ENCODE peak calls at places on chromosome 16, in four cellular contexts. One of them, this sample, is unnamed.
A peak's percentile ranks its signal among the peaks of the same experiment; 100 is the strongest.

GRCh38 chr16:80664798-80665197 is 124.0 kb downstream of the DYNLRB2 start:
- DNase-seq in choroid plexus epithelial cell: no peak
- DNase-seq in NCI-H524 treated with DMSO at 0.1 percent for 48 hours: no peak
- DNase-seq in EH: no peak
- DNase-seq in this sample: no peak

GRCh38 chr16:73196670-73197069 is 148.7 kb upstream of the ZFHX3 start:
- DNase-seq in EH: peak; percentile 65
- DNase-seq in NCI-H524 treated with DMSO at 0.1 percent for 48 hours: peak; percentile 26
- DNase-seq in choroid plexus epithelial cell: peak; percentile 87
- DNase-seq in this sample: peak; percentile 39

GRCh38 chr16:56600398-56600999 is 7.9 kb upstream of the MT2A start:
- DNase-seq in choroid plexus epithelial cell: peak; percentile 79
- DNase-seq in NCI-H524 treated with DMSO at 0.1 percent for 48 hours: no peak
- DNase-seq in EH: peak; percentile 74
- DNase-seq in this sample: no peak

GRCh38 chr16:4713663-4714501 is 20.2 kb downstream of the ANKS3 start:
- DNase-seq in EH: no peak
- DNase-seq in choroid plexus epithelial cell: no peak
- DNase-seq in NCI-H524 treated with DMSO at 0.1 percent for 48 hours: no peak
- DNase-seq in this sample: no peak

GRCh38 chr16:80105160-80105559 is 435.6 kb upstream of the DYNLRB2 start:
- DNase-seq in NCI-H524 treated with DMSO at 0.1 percent for 48 hours: no peak
- DNase-seq in EH: peak; percentile 18
- DNase-seq in choroid plexus epithelial cell: no peak
- DNase-seq in this sample: no peak

GRCh38 chr16:79806757-79807156 is 206.2 kb upstream of the MAF start:
- DNase-seq in NCI-H524 treated with DMSO at 0.1 percent for 48 hours: no peak
- DNase-seq in EH: no peak
- DNase-seq in choroid plexus epithelial cell: no peak
- DNase-seq in this sample: no peak

GRCh38 chr16:85613609-85614337 is 651 bp downstream of the GSE1 start:
- DNase-seq in NCI-H524 treated with DMSO at 0.1 percent for 48 hours: no peak
- DNase-seq in EH: peak; percentile 46
- DNase-seq in choroid plexus epithelial cell: no peak
- DNase-seq in this sample: no peak

GRCh38 chr16:525520-526180 is 1.9 kb upstream of the CAPN15 start:
- DNase-seq in EH: peak; percentile 92
- DNase-seq in choroid plexus epithelial cell: peak; percentile 79
- DNase-seq in NCI-H524 treated with DMSO at 0.1 percent for 48 hours: no peak
- DNase-seq in this sample: no peak

GRCh38 chr16:23837553-23838308 is 1.9 kb downstream of the PRKCB start:
- DNase-seq in choroid plexus epithelial cell: no peak
- DNase-seq in EH: no peak
- DNase-seq in NCI-H524 treated with DMSO at 0.1 percent for 48 hours: no peak
- DNase-seq in this sample: no peak

GRCh38 chr16:26795184-26795583 is 271.5 kb upstream of the C16orf82 start:
- DNase-seq in choroid plexus epithelial cell: peak; percentile 4
- DNase-seq in EH: no peak
- DNase-seq in NCI-H524 treated with DMSO at 0.1 percent for 48 hours: no peak
- DNase-seq in this sample: no peak

GRCh38 chr16:822174-822908 is 21.8 kb upstream of the GNG13 start:
- DNase-seq in choroid plexus epithelial cell: no peak
- DNase-seq in EH: no peak
- DNase-seq in NCI-H524 treated with DMSO at 0.1 percent for 48 hours: no peak
- DNase-seq in this sample: no peak

GRCh38 chr16:81432899-81433560 is 11.6 kb upstream of the CMIP start:
- DNase-seq in EH: no peak
- DNase-seq in choroid plexus epithelial cell: no peak
- DNase-seq in NCI-H524 treated with DMSO at 0.1 percent for 48 hours: peak; percentile 95
- DNase-seq in this sample: no peak

GRCh38 chr16:84841787-84842300 is 22.1 kb downstream of the CRISPLD2 start:
- DNase-seq in EH: no peak
- DNase-seq in NCI-H524 treated with DMSO at 0.1 percent for 48 hours: no peak
- DNase-seq in choroid plexus epithelial cell: no peak
- DNase-seq in this sample: no peak

GRCh38 chr16:83769397-83770008 is 38.3 kb upstream of the HSBP1 start:
- DNase-seq in choroid plexus epithelial cell: no peak
- DNase-seq in EH: no peak
- DNase-seq in NCI-H524 treated with DMSO at 0.1 percent for 48 hours: no peak
- DNase-seq in this sample: no peak

GRCh38 chr16:70661918-70662641 is 15.7 kb downstream of the IL34 start:
- DNase-seq in choroid plexus epithelial cell: peak; percentile 48
- DNase-seq in EH: peak; percentile 32
- DNase-seq in NCI-H524 treated with DMSO at 0.1 percent for 48 hours: no peak
- DNase-seq in this sample: peak; percentile 15

GRCh38 chr16:22278841-22279240 is 18.4 kb upstream of the POLR3E start:
- DNase-seq in EH: no peak
- DNase-seq in NCI-H524 treated with DMSO at 0.1 percent for 48 hours: peak; percentile 90
- DNase-seq in choroid plexus epithelial cell: no peak
- DNase-seq in this sample: peak; percentile 91

GRCh38 chr16:5446623-5447240 is 349.1 kb upstream of the EEF2KMT start:
- DNase-seq in NCI-H524 treated with DMSO at 0.1 percent for 48 hours: no peak
- DNase-seq in choroid plexus epithelial cell: no peak
- DNase-seq in EH: no peak
- DNase-seq in this sample: no peak

GRCh38 chr16:1991135-1991551 is 1.4 kb downstream of the SYNGR3 start:
- DNase-seq in EH: no peak
- DNase-seq in NCI-H524 treated with DMSO at 0.1 percent for 48 hours: no peak
- DNase-seq in choroid plexus epithelial cell: no peak
- DNase-seq in this sample: no peak

GRCh38 chr16:23803591-23804123 is 32.1 kb upstream of the PRKCB start:
- DNase-seq in NCI-H524 treated with DMSO at 0.1 percent for 48 hours: no peak
- DNase-seq in EH: peak; percentile 41
- DNase-seq in choroid plexus epithelial cell: peak; percentile 43
- DNase-seq in this sample: no peak

GRCh38 chr16:5820472-5820871 is 722.9 kb upstream of the EEF2KMT start:
- DNase-seq in NCI-H524 treated with DMSO at 0.1 percent for 48 hours: no peak
- DNase-seq in choroid plexus epithelial cell: no peak
- DNase-seq in EH: no peak
- DNase-seq in this sample: no peak

GRCh38 chr16:66263973-66264310 is 102.5 kb upstream of the CDH5 start:
- DNase-seq in choroid plexus epithelial cell: no peak
- DNase-seq in NCI-H524 treated with DMSO at 0.1 percent for 48 hours: no peak
- DNase-seq in EH: no peak
- DNase-seq in this sample: no peak

GRCh38 chr16:15055141-15056053 is 477 bp downstream of the NTAN1 start:
- DNase-seq in NCI-H524 treated with DMSO at 0.1 percent for 48 hours: no peak
- DNase-seq in choroid plexus epithelial cell: peak; percentile 42
- DNase-seq in EH: peak; percentile 25
- DNase-seq in this sample: no peak

GRCh38 chr16:11585460-11586374 is 1.0 kb downstream of the LITAF start:
- DNase-seq in EH: peak; percentile 49
- DNase-seq in NCI-H524 treated with DMSO at 0.1 percent for 48 hours: no peak
- DNase-seq in choroid plexus epithelial cell: peak; percentile 16
- DNase-seq in this sample: no peak

GRCh38 chr16:87570938-87571867 is 31.1 kb upstream of the JPH3 start:
- DNase-seq in EH: peak; percentile 61
- DNase-seq in choroid plexus epithelial cell: peak; percentile 65
- DNase-seq in NCI-H524 treated with DMSO at 0.1 percent for 48 hours: no peak
- DNase-seq in this sample: no peak

GRCh38 chr16:55811811-55812210 is 21.1 kb downstream of the CES1 start:
- DNase-seq in choroid plexus epithelial cell: no peak
- DNase-seq in EH: no peak
- DNase-seq in NCI-H524 treated with DMSO at 0.1 percent for 48 hours: no peak
- DNase-seq in this sample: no peak

GRCh38 chr16:61836804-61837398 is 199.3 kb downstream of the CDH8 start:
- DNase-seq in NCI-H524 treated with DMSO at 0.1 percent for 48 hours: no peak
- DNase-seq in choroid plexus epithelial cell: no peak
- DNase-seq in EH: peak; percentile 25
- DNase-seq in this sample: no peak

GRCh38 chr16:4694664-4695451 is 1.5 kb downstream of the NUDT16L1 start:
- DNase-seq in EH: peak; percentile 23
- DNase-seq in choroid plexus epithelial cell: peak; percentile 8
- DNase-seq in NCI-H524 treated with DMSO at 0.1 percent for 48 hours: no peak
- DNase-seq in this sample: no peak

GRCh38 chr16:58381661-58382060 is 10.6 kb upstream of the GINS3 start:
- DNase-seq in NCI-H524 treated with DMSO at 0.1 percent for 48 hours: no peak
- DNase-seq in choroid plexus epithelial cell: no peak
- DNase-seq in EH: no peak
- DNase-seq in this sample: no peak

GRCh38 chr16:80174416-80174815 is 366.4 kb upstream of the DYNLRB2 start:
- DNase-seq in NCI-H524 treated with DMSO at 0.1 percent for 48 hours: no peak
- DNase-seq in EH: peak; percentile 94
- DNase-seq in choroid plexus epithelial cell: peak; percentile 87
- DNase-seq in this sample: no peak

GRCh38 chr16:28623172-28623711 is 13.4 kb upstream of the SULT1A1 start:
- DNase-seq in NCI-H524 treated with DMSO at 0.1 percent for 48 hours: no peak
- DNase-seq in choroid plexus epithelial cell: peak; percentile 14
- DNase-seq in EH: no peak
- DNase-seq in this sample: no peak

GRCh38 chr16:70649300-70649699 is 2.9 kb downstream of the IL34 start:
- DNase-seq in choroid plexus epithelial cell: no peak
- DNase-seq in EH: peak; percentile 60
- DNase-seq in NCI-H524 treated with DMSO at 0.1 percent for 48 hours: no peak
- DNase-seq in this sample: no peak

GRCh38 chr16:73268311-73268997 is 220.5 kb upstream of the ZFHX3 start:
- DNase-seq in choroid plexus epithelial cell: peak; percentile 9
- DNase-seq in EH: peak; percentile 48
- DNase-seq in NCI-H524 treated with DMSO at 0.1 percent for 48 hours: peak; percentile 18
- DNase-seq in this sample: peak; percentile 35

GRCh38 chr16:52597772-52598483 is 51.0 kb upstream of the TOX3 start:
- DNase-seq in EH: no peak
- DNase-seq in choroid plexus epithelial cell: no peak
- DNase-seq in NCI-H524 treated with DMSO at 0.1 percent for 48 hours: no peak
- DNase-seq in this sample: no peak

GRCh38 chr16:14199624-14200023 is 128.5 kb downstream of the MRTFB start:
- DNase-seq in NCI-H524 treated with DMSO at 0.1 percent for 48 hours: no peak
- DNase-seq in choroid plexus epithelial cell: peak; percentile 43
- DNase-seq in EH: peak; percentile 53
- DNase-seq in this sample: no peak

GRCh38 chr16:56450275-56450889 is 750 bp downstream of the NUDT21 start:
- DNase-seq in EH: peak; percentile 21
- DNase-seq in NCI-H524 treated with DMSO at 0.1 percent for 48 hours: no peak
- DNase-seq in choroid plexus epithelial cell: peak; percentile 25
- DNase-seq in this sample: no peak